ENCODE peak calls at places on chromosome 6, in six cellular contexts. U is PC-9, A is tibial nerve, Q is transverse colon, F is fibroblast of lung, H is prostate gland. J is an unnamed sample. For H3K36me3, the result is how much of the 10 kb centered on the place peaks cover.

GRCh38 chr6:43276180-43277082 is 21.6 kb upstream of the SLC22A7 start:
- DNase-seq in U (no peak), A (no peak), Q (peak), F (no peak), H (no peak), J (no peak)

GRCh38 chr6:89347825-89348224 is 4.7 kb downstream of the UBE2J1 start:
- DNase-seq in U (no peak), A (no peak), Q (no peak), F (peak), H (no peak), J (no peak)

GRCh38 chr6:18293192-18293904 is 29.0 kb upstream of the DEK start:
- DNase-seq in U (peak), A (no peak), Q (peak), F (peak), H (no peak), J (no peak)

GRCh38 chr6:28585335-28585734 is 59.7 kb downstream of the GPX5 start:
- DNase-seq in U (no peak), A (no peak), Q (no peak), F (peak), H (no peak), J (peak)

GRCh38 chr6:107957165-107957908 is 671 bp downstream of the SEC63 start:
- DNase-seq in U (no peak), A (peak), Q (peak), F (peak), H (peak), J (peak)

GRCh38 chr6:42441661-42442081 is 10.1 kb downstream of the TRERF1 start:
- DNase-seq in U (no peak), A (no peak), Q (no peak), F (peak), H (no peak), J (no peak)

GRCh38 chr6:30555428-30556005 is 772 bp downstream of the GNL1 start:
- DNase-seq in U (peak), A (peak), Q (peak), F (peak), H (peak), J (peak)

GRCh38 chr6:25050356-25050755 is 114.6 kb upstream of the RIPOR2 start:
- DNase-seq in U (no peak), A (no peak), Q (peak), F (peak), H (no peak), J (no peak)

GRCh38 chr6:68186870-68187269 is 448.2 kb upstream of the ADGRB3 start:
- DNase-seq in U (no peak), A (no peak), Q (no peak), F (no peak), H (no peak), J (no peak)

GRCh38 chr6:13397359-13398080 is 69.2 kb upstream of the TBC1D7 start:
- DNase-seq in U (peak), A (no peak), Q (peak), F (peak), H (no peak), J (no peak)

GRCh38 chr6:18509871-18510643 is 122.9 kb downstream of the RNF144B start:
- DNase-seq in U (no peak), A (no peak), Q (no peak), F (peak), H (no peak), J (no peak)

GRCh38 chr6:98844244-98845161 is 10.1 kb downstream of the POU3F2 start:
- DNase-seq in U (no peak), A (no peak), Q (no peak), F (peak), H (no peak), J (no peak)

GRCh38 chr6:111750753-111751684 is 122.2 kb downstream of the FYN start:
- DNase-seq in U (no peak), A (no peak), Q (peak), F (peak), H (no peak), J (no peak)

GRCh38 chr6:27139753-27140522 is 107.6 kb upstream of the PRSS16 start:
- DNase-seq in U (no peak), A (no peak), Q (peak), F (peak), H (no peak), J (peak)

GRCh38 chr6:159077123-159077522 is 32.3 kb upstream of the TAGAP start:
- DNase-seq in U (no peak), A (no peak), Q (no peak), F (peak), H (no peak), J (no peak)

GRCh38 chr6:47579040-47579439 is 101.5 kb downstream of the CD2AP start:
- DNase-seq in U (no peak), A (no peak), Q (no peak), F (no peak), H (no peak), J (no peak)
- H3K36me3 ChIP-seq in U (under half), A (under half), Q (half or more), F (under half), H (under half), J (under half)

GRCh38 chr6:21603516-21603952 is 10.0 kb downstream of the SOX4 start:
- DNase-seq in U (no peak), A (no peak), Q (no peak), F (no peak), H (no peak), J (no peak)
- H3K4me3 ChIP-seq in U (no peak), A (no peak), Q (no peak), F (no peak), H (no peak), J (no peak)

DNA sequence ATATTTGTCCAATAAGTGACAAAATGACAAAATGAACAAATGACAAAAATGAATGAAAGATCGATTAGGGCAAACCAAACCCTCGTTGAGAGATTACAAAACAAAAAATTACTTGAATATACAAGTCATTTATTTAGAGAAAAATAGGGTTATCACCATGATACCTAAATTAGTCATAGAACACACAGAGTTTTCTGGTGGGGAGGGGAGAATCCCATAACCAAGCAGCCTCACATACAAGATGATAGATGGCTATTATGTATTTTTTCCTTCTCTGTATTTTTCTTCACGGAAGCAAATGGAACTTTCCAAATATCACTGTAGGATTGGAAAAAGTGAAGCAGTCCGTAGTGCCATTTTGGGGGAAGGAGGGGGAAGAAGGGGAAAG is 28.5 kb upstream of the BMP6 start:
- DNase-seq in U (no peak), A (no peak), Q (no peak), F (no peak), H (no peak), J (no peak)
- H3K27ac ChIP-seq in U (peak), A (no peak), Q (no peak), F (peak), H (no peak), J (no peak)

GRCh38 chr6:83124553-83124952 is 57.1 kb downstream of the DOP1A start:
- DNase-seq in U (no peak), A (no peak), Q (no peak), F (no peak), H (no peak), J (no peak)

GRCh38 chr6:83126807-83127206 is 59.3 kb downstream of the DOP1A start:
- DNase-seq in U (no peak), A (no peak), Q (no peak), F (no peak), H (no peak), J (no peak)

GRCh38 chr6:83127258-83127657 is 59.8 kb downstream of the DOP1A start:
- DNase-seq in U (no peak), A (no peak), Q (no peak), F (no peak), H (no peak), J (no peak)

GRCh38 chr6:83125425-83125824 is 58.0 kb downstream of the DOP1A start:
- DNase-seq in U (no peak), A (no peak), Q (no peak), F (no peak), H (no peak), J (no peak)

GRCh38 chr6:83126223-83126622 is 58.8 kb downstream of the DOP1A start:
- DNase-seq in U (no peak), A (no peak), Q (no peak), F (no peak), H (no peak), J (no peak)
- H3K36me3 ChIP-seq in U (under half), A (under half), Q (half or more), F (under half), H (under half), J (under half)

DNA sequence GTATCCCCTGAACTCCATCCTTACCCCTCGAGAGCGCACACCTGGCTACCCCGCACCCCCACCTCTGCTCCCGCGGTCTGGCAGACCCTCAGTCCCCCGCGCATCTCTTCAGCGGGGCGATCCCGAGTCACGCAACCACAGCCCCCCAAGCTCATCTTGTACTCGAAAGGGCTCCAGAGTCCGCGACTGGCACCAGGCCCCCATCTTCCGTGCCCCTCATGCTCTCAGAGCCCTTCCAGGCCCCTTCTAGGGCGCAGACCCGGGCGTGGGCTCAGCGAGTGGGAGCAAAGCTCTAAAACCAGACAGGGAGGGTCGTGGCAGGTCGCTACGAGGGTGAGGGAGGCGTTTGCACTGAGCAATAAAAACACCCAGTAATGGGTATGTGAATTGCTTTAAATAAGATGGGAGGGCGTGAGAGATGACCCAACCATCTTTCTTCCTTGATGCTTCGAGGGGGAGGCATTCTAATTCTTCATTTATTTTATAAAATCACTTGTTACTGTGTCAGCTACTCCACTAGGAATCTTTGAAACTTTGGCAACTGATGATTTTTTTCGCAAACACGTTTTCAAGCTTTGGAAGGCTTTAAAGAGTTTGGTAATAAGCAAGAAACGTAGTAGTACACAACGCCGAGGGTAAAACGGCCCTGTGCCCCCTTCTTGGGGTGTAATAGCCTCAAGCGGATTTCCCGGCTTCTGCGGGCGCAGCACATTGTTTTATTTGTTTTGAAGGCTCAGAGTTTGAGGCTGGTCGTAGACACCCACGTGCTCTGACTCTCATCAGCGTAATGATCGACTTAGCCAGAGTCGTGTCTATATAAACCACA is 42.6 kb upstream of the SUPT3H start:
- DNase-seq in U (no peak), A (no peak), Q (peak), F (peak), H (peak), J (no peak)
- H3K4me3 ChIP-seq in U (peak), A (peak), Q (peak), F (peak), H (peak), J (peak)

DNA sequence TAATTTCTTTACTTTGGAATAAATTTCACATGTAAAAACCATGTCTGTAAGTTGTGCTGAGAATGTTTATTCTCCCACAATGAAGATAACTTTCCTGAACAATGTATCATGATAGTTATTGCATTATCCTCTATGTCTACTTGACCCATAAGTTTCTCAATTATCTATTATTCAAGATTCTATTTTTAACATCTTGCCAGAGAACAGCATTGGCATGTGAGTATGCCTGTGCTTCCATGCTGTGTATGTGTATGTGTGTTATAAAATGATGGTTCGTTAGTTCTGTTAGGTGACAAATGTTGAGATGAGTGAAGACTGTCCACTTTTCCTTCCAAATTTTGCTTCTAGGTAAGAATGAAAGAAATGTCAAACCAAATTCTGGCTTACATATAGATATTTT is 111.9 kb downstream of the EYA4 start:
- DNase-seq in U (no peak), A (no peak), Q (no peak), F (no peak), H (no peak), J (no peak)
- H3K27ac ChIP-seq in U (no peak), A (no peak), Q (no peak), F (no peak), H (no peak), J (no peak)

GRCh38 chr6:73302339-73302738 is 39.3 kb upstream of the KHDC1 start:
- DNase-seq in U (no peak), A (no peak), Q (no peak), F (no peak), H (no peak), J (no peak)
- H3K36me3 ChIP-seq in U (under half), A (under half), Q (under half), F (under half), H (under half), J (under half)

J was measured in testis.